ENCODE peak calls at places on chromosomes 1 and 21, in nine cellular contexts. K is HCT116, A is PC-9, S is astrocyte, L is neural progenitor cell, T is DND-41, D is trophoblast cell, M is GM23248, V is fibroblast of lung. P is an unnamed sample. For H3K79me2 and H3K4me1, the result is how much of the 10 kb centered on the place peaks cover.

GRCh38 chr1:2208309-2209239 is 14.0 kb upstream of the FAAP20 start:
- DNase-seq in K (no peak), A (peak), S (peak), L (no peak), T (no peak), D (peak), M (peak), V (peak), P (peak)

GRCh38 chr1:109482796-109483638 is 688 bp upstream of the ATXN7L2 start:
- DNase-seq in K (no peak), A (no peak), S (no peak), L (peak), T (no peak), D (no peak), M (peak), V (peak), P (peak)

GRCh38 chr21:41445465-41445862 is 19.4 kb downstream of the MX1 start:
- DNase-seq in K (no peak), A (no peak), S (no peak), L (no peak), T (no peak), D (no peak), M (no peak), V (no peak), P (no peak)

GRCh38 chr1:29415156-29415830 is 179.0 kb downstream of the PTPRU start:
- DNase-seq in K (peak), A (no peak), S (no peak), L (peak), T (peak), D (no peak), M (no peak), V (peak), P (no peak)

GRCh38 chr1:220528049-220528678 is at the start of gene MARK1:
- DNase-seq in K (no peak), A (peak), S (peak), L (peak), T (no peak), D (peak), M (peak), V (peak), P (peak)

GRCh38 chr1:167912294-167912693 is 1.6 kb downstream of the ADCY10 start:
- DNase-seq in K (no peak), A (no peak), S (no peak), L (no peak), T (no peak), D (no peak), M (no peak), V (no peak), P (no peak)

GRCh38 chr1:27763358-27763757 is 9.7 kb upstream of the STX12 start:
- DNase-seq in K (no peak), A (no peak), S (no peak), L (no peak), T (no peak), D (no peak), M (no peak), V (no peak), P (no peak)

GRCh38 chr1:33143181-33143580 is 38.7 kb downstream of the TRIM62 start:
- DNase-seq in K (no peak), A (no peak), S (peak), L (no peak), T (no peak), D (no peak), M (peak), V (peak), P (peak)

GRCh38 chr1:183279835-183280234 is 93.8 kb downstream of the LAMC2 start:
- DNase-seq in K (no peak), A (peak), S (peak), L (no peak), T (no peak), D (peak), M (peak), V (peak), P (peak)

GRCh38 chr21:29217818-29218252 is 80.9 kb upstream of the BACH1 start:
- DNase-seq in K (peak), A (peak), S (peak), L (no peak), T (no peak), D (peak), M (peak), V (peak), P (peak)

GRCh38 chr1:101238041-101238515 is 1.3 kb downstream of the S1PR1 start:
- DNase-seq in K (no peak), A (no peak), S (no peak), L (peak), T (peak), D (no peak), M (peak), V (no peak), P (no peak)

GRCh38 chr1:150567341-150567716 is 12.1 kb downstream of the MCL1 start:
- DNase-seq in K (no peak), A (no peak), S (no peak), L (no peak), T (peak), D (no peak), M (peak), V (no peak), P (peak)

GRCh38 chr1:178752891-178753290 is 27.8 kb downstream of the RALGPS2 start:
- DNase-seq in K (no peak), A (no peak), S (no peak), L (no peak), T (no peak), D (no peak), M (no peak), V (no peak), P (no peak)

GRCh38 chr1:243474906-243475305 is 219.1 kb downstream of the SDCCAG8 start:
- DNase-seq in K (no peak), A (no peak), S (no peak), L (no peak), T (no peak), D (no peak), M (no peak), V (no peak), P (no peak)

GRCh38 chr1:44405041-44405803 is at the start of gene RNF220:
- DNase-seq in K (peak), A (peak), S (peak), L (peak), T (no peak), D (peak), M (peak), V (peak), P (peak)

GRCh38 chr1:163264256-163264655 is 57.5 kb upstream of the NUF2 start:
- DNase-seq in K (no peak), A (no peak), S (peak), L (no peak), T (no peak), D (no peak), M (peak), V (peak), P (no peak)

GRCh38 chr1:28447674-28448073 is 58.2 kb upstream of the RCC1 start:
- DNase-seq in K (no peak), A (no peak), S (no peak), L (no peak), T (no peak), D (no peak), M (no peak), V (no peak), P (no peak)

GRCh38 chr1:180131510-180131909 is 23.2 kb upstream of the QSOX1 start:
- DNase-seq in K (no peak), A (peak), S (peak), L (no peak), T (no peak), D (peak), M (peak), V (peak), P (peak)

GRCh38 chr1:16072616-16073484 is 601 bp downstream of the FAM131C start:
- DNase-seq in K (no peak), A (no peak), S (no peak), L (peak), T (no peak), D (no peak), M (peak), V (no peak), P (peak)

DNA sequence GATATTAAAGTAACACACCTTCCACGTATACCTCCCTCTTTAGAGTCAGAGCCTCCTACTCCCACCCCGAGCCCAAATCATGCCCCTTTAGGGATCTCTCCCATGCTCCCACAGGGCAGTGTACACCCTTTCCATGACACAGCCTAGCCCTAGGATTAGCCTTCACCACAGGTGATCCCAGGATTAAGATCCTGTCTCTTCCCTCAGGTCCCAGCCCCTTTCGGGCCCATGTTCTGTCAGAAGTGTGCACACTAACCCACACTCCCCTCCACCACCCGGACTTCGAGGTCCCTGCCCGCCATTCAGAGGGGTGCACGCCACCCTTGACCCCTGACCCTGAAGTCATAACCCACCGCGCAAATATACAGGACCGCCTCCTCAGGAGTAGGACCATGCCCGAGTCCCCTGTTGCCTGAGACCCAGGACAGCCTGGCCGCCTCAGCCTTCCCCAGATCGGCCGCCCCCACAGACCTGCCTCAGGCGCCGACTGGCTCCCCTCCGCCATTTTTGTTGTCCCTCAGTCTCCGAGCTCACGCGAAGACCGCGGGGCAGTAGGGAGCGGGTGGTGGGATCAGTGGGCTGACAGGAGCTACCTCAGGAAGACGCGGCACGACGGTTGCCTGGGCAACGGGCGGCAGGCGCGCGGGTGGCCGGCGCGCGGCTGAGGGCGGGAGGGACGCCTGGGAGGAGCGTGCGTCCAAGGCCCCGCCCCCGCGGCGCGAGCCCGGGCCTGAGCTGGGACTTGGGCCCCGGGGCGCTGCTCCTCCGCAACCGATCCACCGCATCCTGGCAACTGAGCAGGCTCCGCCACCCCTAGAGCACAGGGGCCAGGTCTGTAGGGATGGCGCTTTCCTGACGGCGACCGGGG is at the start of gene AGBL4:
- DNase-seq in K (no peak), A (no peak), S (peak), L (no peak), T (no peak), D (peak), M (peak), V (peak), P (peak)
- H3K4me3 ChIP-seq in K (no peak), A (no peak), S (peak), L (no peak), T (no peak), D (peak), M (peak), V (peak), P (peak)

DNA sequence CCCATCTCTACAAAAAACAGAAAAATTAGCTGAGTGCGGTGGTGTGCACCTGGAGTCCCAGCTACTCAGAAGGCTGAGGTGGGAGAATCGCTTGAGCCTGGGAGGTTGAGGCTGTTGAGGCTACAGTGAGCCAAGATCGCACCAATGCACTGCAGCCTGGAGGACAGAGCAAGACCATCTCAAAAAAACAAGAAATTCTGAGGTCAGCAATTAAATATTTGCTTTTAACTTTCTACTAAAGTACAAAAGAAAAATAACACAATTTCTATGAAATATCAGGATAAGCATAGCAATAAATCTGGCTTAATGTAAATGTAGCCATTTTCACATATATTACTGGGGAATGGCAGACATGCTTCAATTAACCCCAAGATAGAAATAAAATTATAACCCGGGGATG is 9.9 kb downstream of the PPP1R15B start:
- DNase-seq in K (no peak), A (no peak), S (no peak), L (no peak), T (no peak), D (no peak), M (no peak), V (no peak), P (no peak)
- H3K79me2 ChIP-seq in K (half or more), A (half or more), S (under half), L (under half), T (half or more), D (under half), M (half or more), V (under half), P (under half)

GRCh38 chr21:38983560-38983959 is 177.8 kb downstream of the ETS2 start:
- DNase-seq in K (no peak), A (no peak), S (no peak), L (no peak), T (no peak), D (no peak), M (no peak), V (no peak), P (no peak)

GRCh38 chr21:38982804-38983203 is 177.1 kb downstream of the ETS2 start:
- DNase-seq in K (no peak), A (no peak), S (no peak), L (no peak), T (no peak), D (no peak), M (no peak), V (no peak), P (no peak)

GRCh38 chr21:38984568-38984967 is 178.8 kb downstream of the ETS2 start:
- DNase-seq in K (no peak), A (no peak), S (no peak), L (no peak), T (peak), D (no peak), M (no peak), V (no peak), P (no peak)

GRCh38 chr21:38980416-38981319 is 174.9 kb downstream of the ETS2 start:
- DNase-seq in K (no peak), A (no peak), S (no peak), L (no peak), T (peak), D (no peak), M (no peak), V (no peak), P (no peak)

GRCh38 chr21:38982096-38982495 is 176.4 kb downstream of the ETS2 start:
- DNase-seq in K (no peak), A (peak), S (peak), L (peak), T (no peak), D (peak), M (no peak), V (peak), P (no peak)
- H3K4me1 ChIP-seq in K (under half), A (under half), S (under half), L (under half), T (half or more), D (under half), M (under half), V (under half), P (under half)

GRCh38 chr1:6743189-6744101 is 41.8 kb upstream of the CAMTA1 start:
- DNase-seq in K (no peak), A (peak), S (peak), L (no peak), T (no peak), D (no peak), M (peak), V (peak), P (peak)
- H3K4me3 ChIP-seq in K (no peak), A (no peak), S (no peak), L (no peak), T (no peak), D (no peak), M (peak), V (no peak), P (peak)